ENCODE peak calls at places on chromosome 11, in five cellular contexts. T is adrenal gland, A is fibroblast of pulmonary artery, X is hepatocyte, Z is right atrium auricular region. G is an unnamed sample.
A peak's percentile ranks its signal among the peaks of the same experiment; 100 is the strongest.

GRCh38 chr11:46382644-46383403 is 1.4 kb downstream of the MDK start:
- DNase-seq in T (peak; percentile 66), A (peak; percentile 63), X (peak; percentile 68), Z (no peak), G (no peak)

GRCh38 chr11:59849129-59849528 is 3.8 kb upstream of the CBLIF start:
- DNase-seq in T (no peak), A (no peak), X (peak; percentile 56), Z (no peak), G (no peak)

GRCh38 chr11:121904148-121904547 is 211.9 kb downstream of the BLID start:
- DNase-seq in T (no peak), A (no peak), X (no peak), Z (no peak), G (no peak)

GRCh38 chr11:64834723-64835615 is 9.5 kb downstream of the CDC42BPG start:
- DNase-seq in T (peak; percentile 88), A (peak; percentile 38), X (no peak), Z (no peak), G (no peak)

GRCh38 chr11:31817054-31817620 is 6.0 kb upstream of the PAX6 start:
- DNase-seq in T (no peak), A (no peak), X (no peak), Z (no peak), G (no peak)

GRCh38 chr11:13635290-13635689 is 33.2 kb upstream of the FAR1 start:
- DNase-seq in T (no peak), A (no peak), X (no peak), Z (no peak), G (no peak)

GRCh38 chr11:1786466-1786865 is 22.7 kb upstream of the CTSD start:
- DNase-seq in T (no peak), A (no peak), X (no peak), Z (no peak), G (peak; percentile 32)

GRCh38 chr11:74011360-74012071 is 2.6 kb upstream of the UCP3 start:
- DNase-seq in T (no peak), A (peak; percentile 78), X (no peak), Z (no peak), G (no peak)

GRCh38 chr11:128726464-128727139 is 32.7 kb downstream of the FLI1 start:
- DNase-seq in T (no peak), A (no peak), X (no peak), Z (peak; percentile 67), G (no peak)

GRCh38 chr11:75428301-75428724 is 4.7 kb downstream of the KLHL35 start:
- DNase-seq in T (peak; percentile 92), A (peak; percentile 86), X (no peak), Z (peak; percentile 95), G (peak; percentile 73)

GRCh38 chr11:99098751-99099150 is 78.0 kb downstream of the CNTN5 start:
- DNase-seq in T (no peak), A (no peak), X (no peak), Z (no peak), G (no peak)

GRCh38 chr11:100593321-100593720 is 93.8 kb upstream of the ARHGAP42 start:
- DNase-seq in T (no peak), A (no peak), X (no peak), Z (no peak), G (no peak)

GRCh38 chr11:130428271-130428670 is at the start of gene ADAMTS8:
- DNase-seq in T (no peak), A (no peak), X (no peak), Z (no peak), G (no peak)

GRCh38 chr11:71190551-71190950 is 61.8 kb downstream of the SHANK2 start:
- DNase-seq in T (no peak), A (no peak), X (no peak), Z (no peak), G (no peak)

GRCh38 chr11:56887940-56888339 is 100.8 kb upstream of the OR5AK2 start:
- DNase-seq in T (no peak), A (no peak), X (no peak), Z (no peak), G (no peak)

GRCh38 chr11:41872458-41872857 is 413.0 kb upstream of the LRRC4C start:
- DNase-seq in T (no peak), A (no peak), X (no peak), Z (no peak), G (no peak)

GRCh38 chr11:122494171-122494570 is 161.4 kb upstream of the UBASH3B start:
- DNase-seq in T (no peak), A (no peak), X (peak; percentile 24), Z (no peak), G (peak; percentile 14)

GRCh38 chr11:86162257-86162656 is 82.3 kb upstream of the EED start:
- DNase-seq in T (peak; percentile 43), A (peak; percentile 83), X (peak; percentile 67), Z (peak; percentile 74), G (peak; percentile 85)

GRCh38 chr11:64916040-64916847 is 765 bp downstream of the ATG2A start:
- DNase-seq in T (peak; percentile 61), A (peak; percentile 59), X (peak; percentile 54), Z (peak; percentile 66), G (peak; percentile 49)

GRCh38 chr11:108748971-108749370 is 84.1 kb downstream of the DDX10 start:
- DNase-seq in T (no peak), A (no peak), X (no peak), Z (no peak), G (no peak)

GRCh38 chr11:19185036-19185435 is 16.7 kb downstream of the CSRP3 start:
- DNase-seq in T (no peak), A (no peak), X (no peak), Z (no peak), G (no peak)

GRCh38 chr11:129590030-129590752 is 214.5 kb downstream of the BARX2 start:
- DNase-seq in T (no peak), A (no peak), X (no peak), Z (peak; percentile 40), G (no peak)

GRCh38 chr11:44773351-44773965 is 46.7 kb downstream of the TSPAN18 start:
- DNase-seq in T (no peak), A (no peak), X (no peak), Z (no peak), G (no peak)

GRCh38 chr11:122422707-122423106 is 232.8 kb upstream of the UBASH3B start:
- DNase-seq in T (no peak), A (peak; percentile 23), X (no peak), Z (no peak), G (no peak)

GRCh38 chr11:77518471-77518870 is 44.6 kb upstream of the PAK1 start:
- DNase-seq in T (no peak), A (no peak), X (no peak), Z (no peak), G (no peak)

GRCh38 chr11:33000181-33000580 is 15.5 kb upstream of the DEPDC7 start:
- DNase-seq in T (no peak), A (peak; percentile 90), X (no peak), Z (no peak), G (peak; percentile 71)
- H3K4me3 ChIP-seq in T (no peak overlapping the region), A (no peak overlapping the region), X (no peak overlapping the region), Z (no peak overlapping the region), G (no peak overlapping the region)

DNA sequence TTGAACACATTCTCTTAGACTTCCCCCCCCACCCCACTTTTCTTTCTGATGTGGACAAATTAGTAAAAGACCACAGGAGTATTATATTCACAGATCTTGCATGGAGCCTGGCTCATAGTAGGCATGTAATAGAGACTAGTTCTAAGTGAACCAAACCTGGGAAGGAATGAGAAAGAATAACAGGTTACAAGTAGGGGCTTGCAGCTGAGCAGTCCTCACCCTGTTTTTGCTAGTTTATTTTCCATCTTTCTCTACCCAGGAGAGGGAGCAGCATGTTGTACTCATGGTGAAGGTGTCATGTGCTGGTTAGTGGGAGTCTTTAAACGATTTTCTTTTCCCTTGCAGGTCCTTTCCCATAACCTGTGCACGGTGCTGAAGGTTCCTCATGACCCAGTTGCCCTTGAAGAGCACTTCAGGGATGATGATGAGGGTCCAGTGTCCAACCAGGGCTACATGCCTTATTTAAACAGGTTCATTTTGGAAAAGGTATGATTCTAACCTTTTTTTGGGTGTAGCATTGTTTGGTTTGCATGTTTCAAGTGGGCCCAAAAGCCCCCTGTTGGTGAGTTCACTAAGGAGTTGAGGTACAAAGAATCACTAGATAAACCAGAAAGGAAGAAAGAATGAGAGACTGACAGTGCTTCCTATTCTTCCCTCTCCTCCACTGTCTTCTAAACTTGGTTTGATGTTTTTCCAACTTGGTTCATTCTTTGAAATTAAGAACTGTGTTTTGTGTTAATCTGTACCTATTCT is 30.1 kb downstream of the SWAP70 start:
- DNase-seq in T (no peak), A (no peak), X (no peak), Z (no peak), G (no peak)
- TF ChIP-seq CTCF in T (no peak), A (no peak), X (no peak), Z (no peak), G (no peak)

GRCh38 chr11:78654866-78655265 is 80.2 kb upstream of the NARS2 start:
- DNase-seq in T (no peak), A (no peak), X (no peak), Z (peak; percentile 36), G (no peak)

GRCh38 chr11:78656327-78656726 is 81.7 kb upstream of the NARS2 start:
- DNase-seq in T (no peak), A (no peak), X (no peak), Z (peak; percentile 49), G (no peak)

GRCh38 chr11:78654071-78654470 is 79.4 kb upstream of the NARS2 start:
- DNase-seq in T (no peak), A (no peak), X (no peak), Z (no peak), G (no peak)

GRCh38 chr11:78656984-78657383 is 82.3 kb upstream of the NARS2 start:
- DNase-seq in T (no peak), A (no peak), X (no peak), Z (peak; percentile 26), G (no peak)

GRCh38 chr11:78655561-78655960 is 80.9 kb upstream of the NARS2 start:
- DNase-seq in T (no peak), A (no peak), X (no peak), Z (no peak), G (no peak)
- H3K4me3 ChIP-seq in T (no peak overlapping the region), A (no peak overlapping the region), X (no peak overlapping the region), Z (no peak overlapping the region), G (no peak overlapping the region)

GRCh38 chr11:33396361-33396760 is 139.2 kb downstream of the HIPK3 start:
- DNase-seq in T (no peak), A (no peak), X (no peak), Z (no peak), G (no peak)
- TF ChIP-seq CTCF in T (no peak), A (no peak), X (no peak), Z (no peak), G (no peak)

G was measured in foreskin fibroblast.